ENCODE peak calls at places on chromosomes 6 and 20, in ten cellular contexts. F, T, J, S, M, B, P, D, W and K are unnamed samples.

GRCh38 chr20:1734269-1734858 is 76.8 kb upstream of the SIRPG start:
- DNase-seq in F (no peak), T (peak), J (peak), S (no peak), M (no peak), B (no peak), P (no peak), D (no peak), W (no peak), K (no peak)

GRCh38 chr6:154783229-154783628 is 50.0 kb downstream of the SCAF8 start:
- DNase-seq in F (no peak), T (no peak), J (no peak), S (no peak), M (no peak), B (no peak), P (no peak), D (no peak), W (no peak), K (no peak)

GRCh38 chr20:32506721-32507120 is 78.4 kb downstream of the NOL4L start:
- DNase-seq in F (no peak), T (no peak), J (no peak), S (no peak), M (no peak), B (no peak), P (no peak), D (no peak), W (no peak), K (no peak)

GRCh38 chr6:157620905-157621304 is 202.1 kb upstream of the SNX9 start:
- DNase-seq in F (no peak), T (no peak), J (no peak), S (no peak), M (no peak), B (no peak), P (no peak), D (no peak), W (no peak), K (no peak)

GRCh38 chr6:82786251-82786650 is 279.4 kb downstream of the UBE3D start:
- DNase-seq in F (no peak), T (no peak), J (no peak), S (no peak), M (no peak), B (no peak), P (no peak), D (no peak), W (no peak), K (no peak)

GRCh38 chr6:55636406-55637102 is 57.6 kb upstream of the HMGCLL1 start:
- DNase-seq in F (no peak), T (no peak), J (peak), S (no peak), M (no peak), B (no peak), P (peak), D (no peak), W (no peak), K (no peak)

GRCh38 chr6:156779206-156780116 is 2.3 kb downstream of the ARID1B start:
- DNase-seq in F (no peak), T (peak), J (peak), S (peak), M (peak), B (no peak), P (no peak), D (peak), W (no peak), K (peak)

GRCh38 chr20:25484911-25485511 is 77.5 kb downstream of the GINS1 start:
- DNase-seq in F (no peak), T (no peak), J (no peak), S (no peak), M (no peak), B (no peak), P (no peak), D (no peak), W (no peak), K (no peak)

GRCh38 chr6:42017021-42017643 is 33.2 kb upstream of the TAF8 start:
- DNase-seq in F (peak), T (peak), J (no peak), S (no peak), M (no peak), B (no peak), P (peak), D (peak), W (no peak), K (no peak)
- TF ChIP-seq POLR2A in F (no peak), T (no peak), J (no peak), S (no peak), M (no peak), B (no peak), P (no peak), D (no peak), W (no peak), K (no peak)

GRCh38 chr20:36465109-36466080 is 75.9 kb upstream of the MYL9 start:
- DNase-seq in F (peak), T (peak), J (peak), S (peak), M (peak), B (no peak), P (peak), D (peak), W (peak), K (peak)
- TF ChIP-seq POLR2A in F (peak), T (no peak), J (peak), S (no peak), M (no peak), B (no peak), P (no peak), D (peak), W (no peak), K (no peak)

GRCh38 chr6:24493945-24494725 is 634 bp upstream of the ALDH5A1 start:
- DNase-seq in F (no peak), T (no peak), J (no peak), S (no peak), M (no peak), B (no peak), P (no peak), D (no peak), W (no peak), K (no peak)

GRCh38 chr6:24497254-24497989 is 2.7 kb downstream of the ALDH5A1 start:
- DNase-seq in F (no peak), T (no peak), J (peak), S (no peak), M (no peak), B (no peak), P (no peak), D (no peak), W (no peak), K (no peak)

GRCh38 chr6:24494726-24495515 is at the start of gene ALDH5A1:
- DNase-seq in F (peak), T (peak), J (peak), S (peak), M (peak), B (no peak), P (peak), D (peak), W (peak), K (peak)

GRCh38 chr6:24492475-24492874 is 2.3 kb upstream of the ALDH5A1 start:
- DNase-seq in F (no peak), T (no peak), J (peak), S (no peak), M (peak), B (no peak), P (peak), D (no peak), W (no peak), K (no peak)

DNA sequence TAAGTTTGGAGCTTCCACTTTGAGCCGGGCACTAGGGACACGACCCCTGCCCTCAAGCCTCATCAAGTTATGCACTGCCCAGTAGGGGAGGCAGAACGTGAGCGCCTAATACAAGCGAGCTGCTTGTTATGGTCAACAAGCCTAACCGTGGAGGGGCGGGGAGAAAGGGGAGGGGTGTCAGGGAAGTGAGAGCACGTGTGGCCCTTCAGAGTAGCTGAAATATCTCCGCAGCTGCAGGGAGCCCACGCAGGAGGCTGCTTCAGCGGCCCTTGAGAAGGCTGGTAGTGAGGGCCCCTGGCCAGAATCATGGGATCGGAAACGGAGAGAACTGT is 713 bp downstream of the ALDH5A1 start:
- DNase-seq in F (no peak), T (peak), J (peak), S (peak), M (peak), B (no peak), P (peak), D (peak), W (peak), K (peak)
- TF ChIP-seq POLR2A in F (no peak), T (peak), J (no peak), S (no peak), M (no peak), B (no peak), P (no peak), D (no peak), W (no peak), K (no peak)

GRCh38 chr6:27766405-27766804 is 145.8 kb downstream of the OR2B2 start:
- DNase-seq in F (no peak), T (no peak), J (no peak), S (no peak), M (no peak), B (no peak), P (no peak), D (no peak), W (no peak), K (no peak)
- TF ChIP-seq POLR2A in F (no peak), T (no peak), J (no peak), S (no peak), M (no peak), B (no peak), P (no peak), D (no peak), W (no peak), K (no peak)

GRCh38 chr6:43922423-43923375 is 152.7 kb downstream of the VEGFA start:
- DNase-seq in F (no peak), T (no peak), J (no peak), S (no peak), M (no peak), B (no peak), P (no peak), D (no peak), W (no peak), K (no peak)

GRCh38 chr6:43923376-43924221 is 153.6 kb downstream of the VEGFA start:
- DNase-seq in F (peak), T (peak), J (no peak), S (no peak), M (no peak), B (no peak), P (peak), D (peak), W (peak), K (no peak)

GRCh38 chr6:43926644-43927524 is 156.9 kb downstream of the VEGFA start:
- DNase-seq in F (peak), T (peak), J (peak), S (no peak), M (peak), B (no peak), P (peak), D (peak), W (peak), K (no peak)

GRCh38 chr6:43921548-43922422 is 151.8 kb downstream of the VEGFA start:
- DNase-seq in F (no peak), T (no peak), J (no peak), S (no peak), M (no peak), B (no peak), P (no peak), D (no peak), W (no peak), K (no peak)

GRCh38 chr6:43924222-43924702 is 154.3 kb downstream of the VEGFA start:
- DNase-seq in F (peak), T (peak), J (no peak), S (no peak), M (peak), B (peak), P (peak), D (no peak), W (no peak), K (no peak)
- TF ChIP-seq POLR2A in F (no peak), T (no peak), J (no peak), S (no peak), M (no peak), B (no peak), P (no peak), D (no peak), W (no peak), K (no peak)

GRCh38 chr6:87155272-87155919 is at the start of gene ZNF292:
- DNase-seq in F (peak), T (peak), J (peak), S (peak), M (peak), B (peak), P (peak), D (peak), W (peak), K (peak)
- TF ChIP-seq POLR2A in F (peak), T (peak), J (peak), S (no peak), M (peak), B (peak), P (peak), D (peak), W (no peak), K (no peak)